ENCODE peak calls at places on chromosomes 3 and 15, in four cellular contexts. J is fibroblast of the conjunctiva; R is stimulated activated CD4-positive, alpha-beta T cell treated with anti-CD3 and anti-CD28 coated beads, Interleukin-2, amount 100 ng/mL, for 24 hours; X is stimulated activated CD8-positive, alpha-beta memory T cell treated with anti-CD3 and anti-CD28 coated beads, Interleukin-2, amount 100 ng/mL, for 1 hour. A is an unnamed sample.
A peak's percentile ranks its signal among the peaks of the same experiment; 100 is the strongest.

GRCh38 chr3:187989458-187990153 is 164.4 kb upstream of the LPP start:
- DNase-seq in J (no peak), R (no peak), X (no peak), A (no peak)

GRCh38 chr3:117563063-117563462 is 853.5 kb downstream of the TUSC7 start:
- DNase-seq in J (no peak), R (no peak), X (no peak), A (no peak)

GRCh38 chr3:104764499-104764898 is 602.2 kb upstream of the ALCAM start:
- DNase-seq in J (no peak), R (no peak), X (no peak), A (no peak)

GRCh38 chr3:117547956-117548550 is 838.5 kb downstream of the TUSC7 start:
- DNase-seq in J (peak; percentile 81), R (no peak), X (no peak), A (no peak)

GRCh38 chr3:57382933-57383332 is 90.4 kb upstream of the ASB14 start:
- DNase-seq in J (no peak), R (no peak), X (no peak), A (no peak)

GRCh38 chr3:82261637-82262036 is 500.2 kb upstream of the GBE1 start:
- DNase-seq in J (no peak), R (no peak), X (no peak), A (no peak)

GRCh38 chr3:42500091-42500490 is 2.4 kb upstream of the VIPR1 start:
- DNase-seq in J (no peak), R (no peak), X (no peak), A (peak; percentile 9)

GRCh38 chr15:40420793-40421192 is 15.2 kb downstream of the IVD start:
- DNase-seq in J (no peak), R (no peak), X (no peak), A (no peak)

GRCh38 chr15:28130651-28131050 is 31.5 kb upstream of the OCA2 start:
- DNase-seq in J (no peak), R (no peak), X (no peak), A (peak; percentile 30)

GRCh38 chr3:151228291-151229125 is 25.5 kb upstream of the GPR171 start:
- DNase-seq in J (peak; percentile 16), R (no peak), X (no peak), A (no peak)

GRCh38 chr3:49029563-49029884 is 326 bp upstream of the IMPDH2 start:
- DNase-seq in J (no peak), R (no peak), X (no peak), A (no peak)

GRCh38 chr15:63023351-63023945 is 19.1 kb upstream of the TPM1 start:
- DNase-seq in J (no peak), R (no peak), X (no peak), A (no peak)

GRCh38 chr15:55282284-55282833 is 7.3 kb downstream of the RAB27A start:
- DNase-seq in J (no peak), R (no peak), X (no peak), A (no peak)

GRCh38 chr3:159969-160368 is 36.6 kb upstream of the CHL1 start:
- DNase-seq in J (no peak), R (no peak), X (no peak), A (no peak)

GRCh38 chr15:41891946-41892345 is 1.9 kb downstream of the SPTBN5 start:
- DNase-seq in J (no peak), R (no peak), X (no peak), A (no peak)

GRCh38 chr3:13895155-13896105 is 15.6 kb upstream of the WNT7A start:
- DNase-seq in J (peak; percentile 79), R (peak; percentile 97), X (peak; percentile 80), A (peak; percentile 97)

GRCh38 chr3:45002680-45003079 is 23.4 kb upstream of the CLEC3B start:
- DNase-seq in J (no peak), R (no peak), X (no peak), A (no peak)

GRCh38 chr15:44029003-44029402 is 166.1 kb downstream of the FRMD5 start:
- DNase-seq in J (no peak), R (no peak), X (no peak), A (no peak)

GRCh38 chr15:99100245-99101173 is 4.4 kb upstream of the SYNM start:
- DNase-seq in J (peak; percentile 30), R (peak; percentile 74), X (no peak), A (peak; percentile 94)

GRCh38 chr3:156681003-156681402 is 6.6 kb downstream of the TIPARP start:
- DNase-seq in J (peak; percentile 86), R (no peak), X (no peak), A (no peak)

GRCh38 chr3:16667633-16668032 is 62.4 kb upstream of the DAZL start:
- DNase-seq in J (no peak), R (no peak), X (no peak), A (no peak)

GRCh38 chr3:113597611-113598382 is 65.4 kb downstream of the SIDT1 start:
- DNase-seq in J (no peak), R (no peak), X (no peak), A (no peak)

GRCh38 chr15:49832421-49832980 is 211.7 kb downstream of the DTWD1 start:
- DNase-seq in J (no peak), R (no peak), X (no peak), A (no peak)

GRCh38 chr3:17013050-17013449 is 128.3 kb downstream of the PLCL2 start:
- DNase-seq in J (no peak), R (no peak), X (no peak), A (no peak)

GRCh38 chr3:69542265-69543079 is 156.6 kb upstream of the FRMD4B start:
- DNase-seq in J (no peak), R (no peak), X (no peak), A (peak; percentile 63)

GRCh38 chr3:7518471-7518870 is 657.6 kb downstream of the GRM7 start:
- DNase-seq in J (peak; percentile 23), R (no peak), X (no peak), A (no peak)

GRCh38 chr3:29285356-29286070 is 4.6 kb downstream of the RBMS3 start:
- DNase-seq in J (peak; percentile 33), R (no peak), X (no peak), A (no peak)

GRCh38 chr3:197709135-197709534 is 27.6 kb downstream of the RUBCN start:
- DNase-seq in J (no peak), R (no peak), X (no peak), A (no peak)

GRCh38 chr3:104908761-104909160 is 457.9 kb upstream of the ALCAM start:
- DNase-seq in J (no peak), R (no peak), X (no peak), A (no peak)

GRCh38 chr3:184068344-184068743 is 15.5 kb downstream of the HTR3C start:
- DNase-seq in J (no peak), R (no peak), X (no peak), A (no peak)

GRCh38 chr3:118165413-118165812 is 869.2 kb downstream of the IGSF11 start:
- DNase-seq in J (no peak), R (no peak), X (no peak), A (no peak)

GRCh38 chr15:94638183-94638582 is 406.8 kb downstream of the MCTP2 start:
- DNase-seq in J (no peak), R (no peak), X (no peak), A (no peak)

GRCh38 chr15:40992241-40992741 is 39.0 kb downstream of the CHAC1 start:
- DNase-seq in J (no peak), R (no peak), X (no peak), A (no peak)

GRCh38 chr15:32657198-32657886 is 15.8 kb downstream of the SCG5 start:
- DNase-seq in J (no peak), R (no peak), X (no peak), A (no peak)

GRCh38 chr3:42728056-42728455 is 25.5 kb upstream of the HHATL start:
- DNase-seq in J (no peak), R (no peak), X (no peak), A (no peak)

GRCh38 chr3:129602730-129603560 is 3.5 kb downstream of the PLXND1 start:
- DNase-seq in J (peak; percentile 73), R (no peak), X (no peak), A (peak; percentile 89)

GRCh38 chr3:187077085-187077484 is 62.2 kb downstream of the RPL39L start:
- DNase-seq in J (no peak), R (no peak), X (no peak), A (no peak)

A was measured in sciatic nerve.